ENCODE peak calls at places on chromosome 1, in five cellular contexts. M is tibial artery, B is mesothelial cell of epicardium, L is GM23338, G is RWPE1. N is an unnamed sample.

GRCh38 chr1:41784516-41785279 is 134.0 kb downstream of the HIVEP3 start:
- DNase-seq in M (no peak), B (no peak), L (no peak), G (no peak), N (peak)

GRCh38 chr1:21842606-21843162 is 30.6 kb downstream of the LDLRAD2 start:
- DNase-seq in M (no peak), B (no peak), L (no peak), G (no peak), N (no peak)

GRCh38 chr1:212860713-212861581 is 2.9 kb downstream of the FLVCR1 start:
- DNase-seq in M (no peak), B (no peak), L (peak), G (no peak), N (no peak)

GRCh38 chr1:236282719-236283118 is 961 bp upstream of the ERO1B start:
- DNase-seq in M (no peak), B (no peak), L (peak), G (no peak), N (no peak)

GRCh38 chr1:52367272-52367671 is 1.3 kb upstream of the CC2D1B start:
- DNase-seq in M (no peak), B (no peak), L (no peak), G (no peak), N (no peak)

GRCh38 chr1:186715887-186716809 is 35.9 kb upstream of the PTGS2 start:
- DNase-seq in M (no peak), B (no peak), L (no peak), G (no peak), N (no peak)

GRCh38 chr1:110466646-110467280 is 15.8 kb downstream of the PROK1 start:
- DNase-seq in M (no peak), B (no peak), L (no peak), G (no peak), N (no peak)

GRCh38 chr1:151005729-151006330 is 872 bp downstream of the MINDY1 start:
- DNase-seq in M (no peak), B (no peak), L (no peak), G (peak), N (no peak)

GRCh38 chr1:15455522-15455921 is 1.0 kb upstream of the CELA2A start:
- DNase-seq in M (no peak), B (no peak), L (no peak), G (no peak), N (no peak)

GRCh38 chr1:210214573-210215409 is 17.8 kb upstream of the SERTAD4 start:
- DNase-seq in M (no peak), B (no peak), L (no peak), G (no peak), N (no peak)

GRCh38 chr1:1763657-1764621 is 14.3 kb downstream of the NADK start:
- DNase-seq in M (no peak), B (no peak), L (no peak), G (peak), N (no peak)

GRCh38 chr1:88061106-88061829 is 622.8 kb upstream of the PKN2 start:
- DNase-seq in M (peak), B (peak), L (peak), G (peak), N (peak)

GRCh38 chr1:172533511-172534116 is 664 bp downstream of the SUCO start:
- DNase-seq in M (peak), B (no peak), L (peak), G (peak), N (no peak)

GRCh38 chr1:243713470-243714186 is 136.4 kb downstream of the AKT3 start:
- DNase-seq in M (no peak), B (no peak), L (no peak), G (no peak), N (peak)

GRCh38 chr1:15137807-15138206 is 15.7 kb upstream of the TMEM51 start:
- DNase-seq in M (no peak), B (no peak), L (no peak), G (no peak), N (no peak)

GRCh38 chr1:95888877-95889799 is 655.1 kb downstream of the RWDD3 start:
- DNase-seq in M (no peak), B (no peak), L (peak), G (no peak), N (no peak)

GRCh38 chr1:178541829-178542553 is 29.1 kb downstream of the TEX35 start:
- DNase-seq in M (peak), B (no peak), L (peak), G (no peak), N (no peak)

GRCh38 chr1:111737216-111738132 is 1.7 kb downstream of the INKA2 start:
- DNase-seq in M (no peak), B (no peak), L (no peak), G (no peak), N (no peak)

GRCh38 chr1:77076759-77077158 is 142.5 kb downstream of the PIGK start:
- DNase-seq in M (no peak), B (no peak), L (no peak), G (no peak), N (no peak)

GRCh38 chr1:223331301-223331700 is 32.7 kb downstream of the SUSD4 start:
- DNase-seq in M (no peak), B (no peak), L (peak), G (no peak), N (peak)

GRCh38 chr1:169018751-169019150 is 87.7 kb upstream of the ATP1B1 start:
- DNase-seq in M (no peak), B (no peak), L (no peak), G (no peak), N (no peak)

GRCh38 chr1:25033828-25034451 is 103.9 kb upstream of the RUNX3 start:
- DNase-seq in M (peak), B (no peak), L (no peak), G (no peak), N (no peak)

GRCh38 chr1:30732277-30732996 is 9.1 kb upstream of the MATN1 start:
- DNase-seq in M (no peak), B (no peak), L (no peak), G (no peak), N (peak)

GRCh38 chr1:8431028-8431427 is 113.1 kb downstream of the SLC45A1 start:
- DNase-seq in M (no peak), B (no peak), L (peak), G (no peak), N (no peak)
- TF ChIP-seq CTCF in M (no peak), B (no peak), L (peak), G (no peak), N (no peak)

GRCh38 chr1:198631292-198631691 is 7.5 kb upstream of the PTPRC start:
- DNase-seq in M (no peak), B (no peak), L (no peak), G (no peak), N (no peak)
- TF ChIP-seq CTCF in M (no peak), B (no peak), L (no peak), G (no peak), N (no peak)

GRCh38 chr1:55868026-55868425 is 652.9 kb upstream of the USP24 start:
- DNase-seq in M (no peak), B (no peak), L (peak), G (no peak), N (peak)
- TF ChIP-seq CTCF in M (no peak), B (no peak), L (no peak), G (no peak), N (no peak)

GRCh38 chr1:8468751-8469150 is 150.8 kb downstream of the SLC45A1 start:
- DNase-seq in M (no peak), B (no peak), L (no peak), G (no peak), N (no peak)

GRCh38 chr1:8464377-8464776 is 146.5 kb downstream of the SLC45A1 start:
- DNase-seq in M (no peak), B (no peak), L (peak), G (no peak), N (no peak)

GRCh38 chr1:8464987-8465386 is 147.1 kb downstream of the SLC45A1 start:
- DNase-seq in M (no peak), B (no peak), L (no peak), G (no peak), N (no peak)

GRCh38 chr1:8465692-8466091 is 147.8 kb downstream of the SLC45A1 start:
- DNase-seq in M (no peak), B (no peak), L (no peak), G (no peak), N (no peak)

DNA sequence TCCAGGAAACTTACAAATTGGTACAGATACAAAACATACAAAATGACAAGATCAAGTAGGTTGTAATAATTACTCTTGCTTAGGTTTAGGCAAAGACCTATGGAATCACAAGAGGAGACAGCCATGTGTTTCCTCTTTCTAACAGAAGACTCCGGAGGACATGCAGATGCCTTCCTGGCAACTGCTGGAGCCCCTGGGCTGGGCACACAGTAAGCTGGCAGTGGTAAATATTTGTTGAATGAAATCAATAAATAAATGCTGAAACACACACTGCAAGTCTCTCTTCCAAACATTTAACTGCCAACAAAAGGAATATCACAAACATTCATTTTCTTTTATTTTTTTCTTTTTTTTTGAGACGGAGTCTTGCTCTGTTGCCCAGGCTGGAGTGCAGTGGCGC is 149.4 kb downstream of the SLC45A1 start:
- DNase-seq in M (no peak), B (no peak), L (no peak), G (no peak), N (no peak)
- TF ChIP-seq CTCF in M (no peak), B (no peak), L (no peak), G (no peak), N (no peak)

GRCh38 chr1:34415140-34415539 is 238.4 kb downstream of the C1orf94 start:
- DNase-seq in M (no peak), B (no peak), L (no peak), G (no peak), N (no peak)

GRCh38 chr1:34418166-34418565 is 241.5 kb downstream of the C1orf94 start:
- DNase-seq in M (no peak), B (no peak), L (no peak), G (no peak), N (no peak)

GRCh38 chr1:34419662-34420061 is 243.0 kb downstream of the C1orf94 start:
- DNase-seq in M (no peak), B (no peak), L (peak), G (no peak), N (no peak)
- TF ChIP-seq CTCF in M (no peak), B (no peak), L (peak), G (no peak), N (peak)

GRCh38 chr1:93749487-93749886 is 67.8 kb upstream of the BCAR3 start:
- DNase-seq in M (no peak), B (no peak), L (no peak), G (no peak), N (no peak)

GRCh38 chr1:93746423-93746822 is 64.8 kb upstream of the BCAR3 start:
- DNase-seq in M (no peak), B (no peak), L (no peak), G (no peak), N (no peak)

GRCh38 chr1:93751391-93752250 is 70.0 kb upstream of the BCAR3 start:
- DNase-seq in M (no peak), B (no peak), L (no peak), G (no peak), N (no peak)

GRCh38 chr1:93750946-93751345 is 69.3 kb upstream of the BCAR3 start:
- DNase-seq in M (no peak), B (no peak), L (no peak), G (no peak), N (no peak)

GRCh38 chr1:93749894-93750301 is 68.3 kb upstream of the BCAR3 start:
- DNase-seq in M (no peak), B (no peak), L (peak), G (no peak), N (no peak)
- TF ChIP-seq CTCF in M (no peak), B (no peak), L (peak), G (no peak), N (peak)

GRCh38 chr1:12063141-12064072 is at the start of gene TNFRSF8:
- DNase-seq in M (no peak), B (no peak), L (peak), G (no peak), N (no peak)
- TF ChIP-seq CTCF in M (no peak), B (no peak), L (no peak), G (no peak), N (no peak)

GRCh38 chr1:6635910-6636760 is 11.5 kb downstream of the THAP3 start:
- DNase-seq in M (no peak), B (no peak), L (no peak), G (no peak), N (no peak)

GRCh38 chr1:6635161-6635909 is 10.7 kb downstream of the THAP3 start:
- DNase-seq in M (no peak), B (no peak), L (no peak), G (no peak), N (no peak)

GRCh38 chr1:6634278-6635052 is 9.8 kb downstream of the THAP3 start:
- DNase-seq in M (no peak), B (peak), L (peak), G (peak), N (no peak)

GRCh38 chr1:6638226-6638625 is 13.6 kb downstream of the THAP3 start:
- DNase-seq in M (peak), B (no peak), L (no peak), G (no peak), N (peak)

DNA sequence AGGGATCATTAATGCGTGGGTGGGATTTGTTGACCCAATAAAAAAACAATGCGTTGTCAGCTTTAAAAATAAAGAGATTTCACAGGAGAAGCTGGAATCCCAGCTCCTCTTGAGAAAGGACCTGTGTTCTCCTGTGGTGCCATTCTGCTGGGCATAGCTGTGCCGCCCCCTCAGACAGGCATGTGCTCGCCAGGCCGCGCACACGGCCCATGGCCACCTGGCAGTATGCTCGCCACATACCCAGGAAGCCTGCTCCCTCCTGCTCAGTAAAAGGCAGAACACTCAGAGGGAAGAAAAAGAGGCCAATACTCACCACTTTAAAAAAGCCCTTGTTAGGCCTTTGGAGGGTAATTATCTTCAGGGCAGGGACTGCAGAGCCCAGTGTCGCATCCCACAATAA is 13.1 kb downstream of the THAP3 start:
- DNase-seq in M (no peak), B (no peak), L (no peak), G (no peak), N (no peak)
- TF ChIP-seq CTCF in M (no peak), B (no peak), L (no peak), G (no peak), N (no peak)

DNA sequence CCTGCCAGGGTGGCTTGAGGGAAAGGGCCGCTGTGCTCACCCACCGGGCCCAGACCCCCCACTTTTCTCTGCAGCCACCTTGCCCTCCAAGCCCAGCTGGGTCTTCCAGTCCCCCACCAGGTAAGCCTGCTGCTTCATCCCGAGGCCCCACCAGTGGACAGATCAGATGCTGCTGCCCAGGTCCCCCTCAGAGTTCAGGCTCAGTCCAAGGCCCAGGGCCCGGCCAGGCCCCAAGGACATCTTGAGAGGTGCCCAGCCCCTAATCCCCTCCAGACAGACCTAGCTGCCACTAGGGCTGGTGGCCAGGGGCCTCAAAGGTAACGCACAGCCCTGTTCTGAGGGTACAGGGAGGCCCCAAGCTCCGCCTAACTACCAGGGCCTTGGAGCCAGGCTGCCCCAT is 58.6 kb downstream of the MEGF6 start:
- DNase-seq in M (no peak), B (no peak), L (no peak), G (no peak), N (no peak)
- TF ChIP-seq CTCF in M (no peak), B (no peak), L (no peak), G (no peak), N (no peak)

GRCh38 chr1:54744696-54745095 is 19.6 kb downstream of the PARS2 start:
- DNase-seq in M (no peak), B (no peak), L (no peak), G (no peak), N (no peak)
- TF ChIP-seq CTCF in M (no peak), B (no peak), L (no peak), G (no peak), N (no peak)